ENCODE peak calls at places on chromosomes 16 and 17, in ten cellular contexts. C, X, S, I, Z, O, G, N, D and P are unnamed samples.
A peak's percentile ranks its signal among the peaks of the same experiment; 100 is the strongest.

GRCh38 chr17:50834786-50835562 is 412 bp upstream of the WFIKKN2 start:
- DNase-seq in C (peak; percentile 9), X (no peak), S (no peak), I (peak; percentile 75), Z (no peak), O (peak; percentile 39), G (peak; percentile 25), N (no peak), D (peak; percentile 62), P (no peak)

GRCh38 chr17:14048169-14048568 is 21.1 kb upstream of the COX10 start:
- DNase-seq in C (no peak), X (no peak), S (no peak), I (no peak), Z (no peak), O (no peak), G (peak; percentile 31), N (no peak), D (no peak), P (no peak)

GRCh38 chr17:64491995-64492394 is 4.9 kb downstream of the POLG2 start:
- DNase-seq in C (peak; percentile 49), X (no peak), S (no peak), I (no peak), Z (no peak), O (peak; percentile 47), G (no peak), N (no peak), D (no peak), P (no peak)

GRCh38 chr17:17811381-17812210 is 25.2 kb downstream of the SREBF1 start:
- DNase-seq in C (peak; percentile 61), X (no peak), S (no peak), I (no peak), Z (no peak), O (no peak), G (peak; percentile 47), N (no peak), D (peak; percentile 58), P (no peak)

GRCh38 chr16:50673496-50674275 is 7.4 kb downstream of the SNX20 start:
- DNase-seq in C (no peak), X (no peak), S (no peak), I (no peak), Z (no peak), O (no peak), G (no peak), N (no peak), D (no peak), P (no peak)

GRCh38 chr17:78707016-78707415 is 75.1 kb downstream of the CYTH1 start:
- DNase-seq in C (no peak), X (no peak), S (no peak), I (no peak), Z (no peak), O (no peak), G (no peak), N (no peak), D (no peak), P (no peak)

GRCh38 chr17:17492562-17492961 is 3.6 kb downstream of the RASD1 start:
- DNase-seq in C (no peak), X (peak; percentile 15), S (no peak), I (no peak), Z (no peak), O (no peak), G (no peak), N (no peak), D (no peak), P (no peak)

GRCh38 chr17:36641331-36641876 is 40.0 kb downstream of the MRM1 start:
- DNase-seq in C (no peak), X (no peak), S (no peak), I (peak; percentile 78), Z (no peak), O (no peak), G (peak; percentile 58), N (no peak), D (no peak), P (no peak)

GRCh38 chr17:57809879-57810278 is 40.0 kb downstream of the MRPS23 start:
- DNase-seq in C (no peak), X (no peak), S (no peak), I (no peak), Z (no peak), O (no peak), G (no peak), N (no peak), D (peak; percentile 22), P (no peak)

GRCh38 chr16:8866118-8866883 is 2.5 kb downstream of the CARHSP1 start:
- DNase-seq in C (peak; percentile 51), X (peak; percentile 73), S (peak; percentile 58), I (peak; percentile 87), Z (no peak), O (no peak), G (peak; percentile 96), N (no peak), D (peak; percentile 77), P (no peak)

GRCh38 chr16:69647020-69647419 is 79.3 kb downstream of the NQO1 start:
- DNase-seq in C (no peak), X (no peak), S (no peak), I (no peak), Z (no peak), O (no peak), G (no peak), N (no peak), D (no peak), P (no peak)

GRCh38 chr16:12016166-12016947 is 39.8 kb downstream of the SNX29 start:
- DNase-seq in C (no peak), X (no peak), S (no peak), I (no peak), Z (no peak), O (peak; percentile 51), G (no peak), N (no peak), D (peak; percentile 18), P (no peak)

GRCh38 chr16:35562919-35563318 is 2103.5 kb downstream of the TP53TG3F start:
- DNase-seq in C (no peak), X (no peak), S (no peak), I (no peak), Z (no peak), O (no peak), G (no peak), N (no peak), D (no peak), P (no peak)
- H3K9me3 ChIP-seq in C (peaks cover 2% of the 10 kb centered on the region), X (no peaks in the 10 kb centered on the region), S (peaks cover 6% of the 10 kb centered on the region), I (no peaks in the 10 kb centered on the region), Z (no peaks in the 10 kb centered on the region), O (peaks cover 12% of the 10 kb centered on the region), G (peaks cover 9% of the 10 kb centered on the region), N (no peaks in the 10 kb centered on the region), D (no peaks in the 10 kb centered on the region), P (peaks cover 4% of the 10 kb centered on the region)

GRCh38 chr16:75175074-75175473 is 26.8 kb downstream of the ZFP1 start:
- DNase-seq in C (no peak), X (no peak), S (no peak), I (no peak), Z (no peak), O (no peak), G (no peak), N (no peak), D (no peak), P (no peak)

GRCh38 chr16:75172578-75172977 is 24.3 kb downstream of the ZFP1 start:
- DNase-seq in C (no peak), X (no peak), S (no peak), I (no peak), Z (no peak), O (no peak), G (no peak), N (no peak), D (no peak), P (no peak)

GRCh38 chr16:75179208-75179607 is 27.8 kb downstream of the CTRB2 start:
- DNase-seq in C (no peak), X (no peak), S (no peak), I (no peak), Z (no peak), O (no peak), G (no peak), N (no peak), D (no peak), P (no peak)

GRCh38 chr16:75181630-75182029 is 25.3 kb downstream of the CTRB2 start:
- DNase-seq in C (no peak), X (no peak), S (no peak), I (no peak), Z (no peak), O (no peak), G (no peak), N (no peak), D (no peak), P (no peak)

GRCh38 chr16:75176926-75177325 is 28.6 kb downstream of the ZFP1 start:
- DNase-seq in C (no peak), X (no peak), S (no peak), I (no peak), Z (no peak), O (no peak), G (no peak), N (no peak), D (no peak), P (no peak)
- H3K9me3 ChIP-seq in C (peaks cover 74% of the 10 kb centered on the region), X (peaks cover 26% of the 10 kb centered on the region), S (no peaks in the 10 kb centered on the region), I (peaks cover 3% of the 10 kb centered on the region), Z (no peaks in the 10 kb centered on the region), O (peaks cover 41% of the 10 kb centered on the region), G (peaks cover 3% of the 10 kb centered on the region), N (peaks cover 11% of the 10 kb centered on the region), D (no peaks in the 10 kb centered on the region), P (peaks cover 2% of the 10 kb centered on the region)

GRCh38 chr16:63907251-63907650 is 1214.6 kb downstream of the CDH11 start:
- DNase-seq in C (no peak), X (no peak), S (no peak), I (no peak), Z (no peak), O (no peak), G (no peak), N (no peak), D (no peak), P (no peak)
- H3K9me3 ChIP-seq in C (no peaks in the 10 kb centered on the region), X (no peaks in the 10 kb centered on the region), S (no peaks in the 10 kb centered on the region), I (no peaks in the 10 kb centered on the region), Z (no peaks in the 10 kb centered on the region), O (peaks cover 2% of the 10 kb centered on the region), G (no peaks in the 10 kb centered on the region), N (no peaks in the 10 kb centered on the region), D (no peaks in the 10 kb centered on the region), P (no peaks in the 10 kb centered on the region)

GRCh38 chr16:35452471-35452870 is 1993.1 kb downstream of the TP53TG3F start:
- DNase-seq in C (no peak), X (no peak), S (no peak), I (no peak), Z (no peak), O (no peak), G (no peak), N (no peak), D (no peak), P (no peak)

GRCh38 chr16:35450648-35451047 is 1991.2 kb downstream of the TP53TG3F start:
- DNase-seq in C (no peak), X (no peak), S (no peak), I (no peak), Z (no peak), O (no peak), G (no peak), N (no peak), D (no peak), P (no peak)

GRCh38 chr16:35447010-35447558 is 1987.7 kb downstream of the TP53TG3F start:
- DNase-seq in C (no peak), X (no peak), S (no peak), I (no peak), Z (no peak), O (no peak), G (no peak), N (no peak), D (no peak), P (no peak)

DNA sequence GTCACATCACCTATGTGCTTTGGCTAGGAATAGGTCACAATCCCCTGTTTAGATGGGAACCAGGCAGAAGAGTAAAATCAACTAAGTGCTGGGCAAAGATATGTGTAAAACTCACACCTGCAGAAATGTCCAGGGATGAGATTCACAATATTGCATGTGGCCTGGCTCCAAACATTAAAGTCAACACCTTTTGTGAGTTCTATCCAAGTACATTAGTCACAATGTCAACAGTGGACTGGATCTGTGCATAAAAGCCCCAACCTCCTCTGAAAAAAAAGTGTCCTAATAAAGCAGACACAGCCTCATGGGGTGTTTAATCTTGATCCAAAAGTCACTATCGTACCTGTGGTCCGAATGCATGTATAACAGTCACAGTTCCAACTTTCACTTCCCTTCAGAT is 1990.3 kb downstream of the TP53TG3F start:
- DNase-seq in C (no peak), X (no peak), S (no peak), I (no peak), Z (no peak), O (no peak), G (no peak), N (no peak), D (no peak), P (no peak)
- H3K9me3 ChIP-seq in C (peaks cover 76% of the 10 kb centered on the region), X (peaks cover 27% of the 10 kb centered on the region), S (peaks cover 9% of the 10 kb centered on the region), I (peaks cover 24% of the 10 kb centered on the region), Z (peaks cover 2% of the 10 kb centered on the region), O (peaks cover 32% of the 10 kb centered on the region), G (peaks cover 26% of the 10 kb centered on the region), N (no peaks in the 10 kb centered on the region), D (no peaks in the 10 kb centered on the region), P (no peaks in the 10 kb centered on the region)